ENCODE peak calls at places on chromosomes 16 and 17, in eight cellular contexts. F is stimulated activated CD8-positive, alpha-beta memory T cell treated with anti-CD3 and anti-CD28 coated beads, Interleukin-12 subunit alpha, Interleukin-12 subunit beta, amount 100 ng/mL, for 4 hours; M is progenitor cell of endocrine pancreas; U is naive B cell; E is AG08395; K is NCI-H1436; H is esophagus squamous epithelium; L is A549. O is an unnamed sample.

GRCh38 chr17:14329900-14330491 is 29.1 kb downstream of the HS3ST3B1 start:
- DNase-seq in E (no peak), M (no peak), L (no peak), H (no peak), K (no peak), U (no peak), F (no peak), O (no peak)

GRCh38 chr16:3509470-3509928 is 8.7 kb downstream of the CLUAP1 start:
- DNase-seq in U (no peak), H (no peak), K (no peak), E (no peak), F (peak), M (no peak), L (no peak), O (peak)

GRCh38 chr17:66466933-66467367 is 164.5 kb downstream of the PRKCA start:
- DNase-seq in U (no peak), H (no peak), F (no peak), M (no peak), E (peak), L (peak), K (no peak), O (peak)

GRCh38 chr16:11296706-11297491 is 15.8 kb upstream of the PRM1 start:
- DNase-seq in E (no peak), K (no peak), F (no peak), L (no peak), M (no peak), H (no peak), U (peak), O (no peak)

GRCh38 chr16:8848939-8849391 is 19.8 kb downstream of the CARHSP1 start:
- DNase-seq in H (no peak), M (no peak), E (peak), U (no peak), K (no peak), F (no peak), L (no peak), O (peak)

GRCh38 chr16:50581830-50582229 is 33.6 kb downstream of the NKD1 start:
- DNase-seq in K (no peak), H (no peak), E (peak), F (no peak), U (no peak), M (no peak), L (no peak), O (no peak)

GRCh38 chr16:71726491-71727319 is 2.2 kb upstream of the PHLPP2 start:
- DNase-seq in E (no peak), F (no peak), M (no peak), L (no peak), U (peak), K (no peak), H (no peak), O (no peak)

GRCh38 chr17:77147357-77147801 is 6.6 kb downstream of the SEC14L1 start:
- DNase-seq in F (no peak), M (no peak), K (no peak), L (no peak), E (no peak), U (no peak), H (no peak), O (no peak)

GRCh38 chr16:58085584-58086251 is 43.5 kb downstream of the CFAP20 start:
- DNase-seq in K (no peak), E (no peak), L (no peak), H (no peak), U (no peak), F (no peak), M (no peak), O (no peak)

GRCh38 chr16:57530104-57530522 is 6.3 kb downstream of the CCDC102A start:
- DNase-seq in F (peak), K (no peak), U (peak), H (no peak), E (peak), M (no peak), L (no peak), O (peak)

GRCh38 chr17:41639492-41640473 is 15.4 kb upstream of the KRT17 start:
- DNase-seq in F (no peak), U (no peak), H (no peak), M (no peak), K (no peak), E (no peak), L (no peak), O (no peak)

GRCh38 chr17:19409509-19409908 is 1.5 kb upstream of the RNF112 start:
- DNase-seq in U (no peak), H (no peak), F (no peak), E (peak), M (no peak), L (no peak), K (no peak), O (peak)

GRCh38 chr16:67017810-67018488 is 11.0 kb upstream of the CBFB start:
- DNase-seq in K (peak), M (peak), L (peak), F (peak), U (peak), H (no peak), E (peak), O (peak)

GRCh38 chr16:54118846-54119245 is 167.7 kb downstream of the IRX3 start:
- DNase-seq in M (no peak), K (no peak), U (no peak), E (peak), L (no peak), H (no peak), F (no peak), O (no peak)

O was measured in M059J.